ENCODE peak calls at places on chromosomes 7 and 10, in six cellular contexts. O is stomach, S is esophagus muscularis mucosa, N is A549, J is upper lobe of left lung, K is sigmoid colon. D is an unnamed sample.

GRCh38 chr10:24349379-24350110 is 140.6 kb downstream of the KIAA1217 start:
- DNase-seq in O (no peak), S (no peak), N (no peak), J (no peak), K (no peak), D (no peak)

GRCh38 chr7:90453259-90453891 is 16.1 kb upstream of the PTTG1IP2 start:
- DNase-seq in O (no peak), S (no peak), N (no peak), J (no peak), K (no peak), D (no peak)

GRCh38 chr10:98790817-98791216 is 344.1 kb upstream of the HPS1 start:
- DNase-seq in O (no peak), S (no peak), N (no peak), J (no peak), K (no peak), D (no peak)

GRCh38 chr10:13066527-13066926 is 33.4 kb upstream of the OPTN start:
- DNase-seq in O (no peak), S (no peak), N (no peak), J (peak), K (no peak), D (no peak)

GRCh38 chr7:106462365-106462859 is 177.6 kb upstream of the NAMPT start:
- DNase-seq in O (no peak), S (no peak), N (peak), J (no peak), K (no peak), D (no peak)

GRCh38 chr10:62019013-62019684 is 117.7 kb downstream of the ARID5B start:
- DNase-seq in O (no peak), S (no peak), N (no peak), J (no peak), K (no peak), D (no peak)

GRCh38 chr10:30036341-30036740 is 23.0 kb downstream of the JCAD start:
- DNase-seq in O (no peak), S (no peak), N (no peak), J (no peak), K (no peak), D (no peak)

GRCh38 chr7:21355406-21355874 is 72.4 kb upstream of the SP4 start:
- DNase-seq in O (no peak), S (no peak), N (no peak), J (no peak), K (no peak), D (no peak)

GRCh38 chr7:70566659-70567058 is 565.3 kb upstream of the GALNT17 start:
- DNase-seq in O (no peak), S (no peak), N (no peak), J (no peak), K (no peak), D (no peak)

GRCh38 chr7:137169282-137169698 is 174.2 kb downstream of the PTN start:
- DNase-seq in O (peak), S (no peak), N (peak), J (no peak), K (peak), D (peak)

GRCh38 chr10:128047337-128047736 is 78.9 kb downstream of the MKI67 start:
- DNase-seq in O (peak), S (no peak), N (peak), J (peak), K (peak), D (no peak)

GRCh38 chr10:58577394-58577793 is 64.7 kb downstream of the BICC1 start:
- DNase-seq in O (no peak), S (no peak), N (no peak), J (no peak), K (no peak), D (no peak)

GRCh38 chr7:142838461-142839213 is 16.2 kb upstream of the EPHB6 start:
- DNase-seq in O (no peak), S (no peak), N (no peak), J (no peak), K (no peak), D (no peak)

GRCh38 chr7:90231304-90231703 is 13.7 kb upstream of the CFAP69 start:
- DNase-seq in O (no peak), S (no peak), N (no peak), J (no peak), K (no peak), D (no peak)

GRCh38 chr10:90318659-90319058 is 539.2 kb downstream of the HTR7 start:
- DNase-seq in O (no peak), S (no peak), N (no peak), J (no peak), K (no peak), D (no peak)

GRCh38 chr10:90321132-90321816 is 536.6 kb downstream of the HTR7 start:
- DNase-seq in O (no peak), S (no peak), N (no peak), J (no peak), K (no peak), D (no peak)

GRCh38 chr10:90314718-90315117 is 543.1 kb downstream of the HTR7 start:
- DNase-seq in O (no peak), S (no peak), N (no peak), J (no peak), K (no peak), D (no peak)

GRCh38 chr10:90317172-90317571 is 540.7 kb downstream of the HTR7 start:
- DNase-seq in O (no peak), S (no peak), N (no peak), J (no peak), K (no peak), D (no peak)

DNA sequence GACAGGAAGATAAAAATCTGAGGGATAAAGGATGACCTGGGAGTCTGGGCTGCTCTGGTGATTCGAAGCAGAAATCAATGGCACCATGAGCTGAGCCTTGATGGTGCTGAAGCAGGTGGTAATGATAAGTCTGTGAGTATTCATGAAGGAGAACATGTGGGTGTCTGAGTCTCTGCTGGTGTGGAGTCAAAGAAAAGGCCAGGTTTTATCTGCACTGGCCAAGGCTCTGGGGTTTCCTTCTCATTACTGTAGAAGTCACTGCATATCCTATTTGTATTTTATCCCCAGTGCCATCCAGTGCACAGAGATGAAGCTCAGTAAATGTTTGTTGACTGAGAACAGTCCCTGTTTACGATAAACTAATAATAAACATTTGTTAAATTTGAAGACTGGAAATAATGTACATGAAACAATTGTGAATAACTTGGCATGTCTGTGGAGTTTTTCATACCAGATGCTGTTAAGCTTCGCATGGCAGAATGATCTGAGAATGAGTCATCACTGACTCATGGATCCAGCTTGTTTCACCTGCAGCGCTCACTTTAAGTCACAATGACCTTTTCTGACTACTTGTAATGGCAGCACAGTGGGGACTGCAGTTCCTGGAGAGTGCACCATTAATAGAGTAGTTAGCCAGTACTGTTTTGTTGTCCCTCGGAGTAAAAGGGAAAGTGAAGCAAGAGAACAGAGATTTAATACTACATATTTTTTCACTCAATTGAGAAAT is 538.5 kb downstream of the HTR7 start:
- DNase-seq in O (no peak), S (no peak), N (peak), J (no peak), K (no peak), D (no peak)
- TF ChIP-seq EP300 in O (no peak), S (no peak), N (no peak), J (no peak), K (no peak), D (no peak)

DNA sequence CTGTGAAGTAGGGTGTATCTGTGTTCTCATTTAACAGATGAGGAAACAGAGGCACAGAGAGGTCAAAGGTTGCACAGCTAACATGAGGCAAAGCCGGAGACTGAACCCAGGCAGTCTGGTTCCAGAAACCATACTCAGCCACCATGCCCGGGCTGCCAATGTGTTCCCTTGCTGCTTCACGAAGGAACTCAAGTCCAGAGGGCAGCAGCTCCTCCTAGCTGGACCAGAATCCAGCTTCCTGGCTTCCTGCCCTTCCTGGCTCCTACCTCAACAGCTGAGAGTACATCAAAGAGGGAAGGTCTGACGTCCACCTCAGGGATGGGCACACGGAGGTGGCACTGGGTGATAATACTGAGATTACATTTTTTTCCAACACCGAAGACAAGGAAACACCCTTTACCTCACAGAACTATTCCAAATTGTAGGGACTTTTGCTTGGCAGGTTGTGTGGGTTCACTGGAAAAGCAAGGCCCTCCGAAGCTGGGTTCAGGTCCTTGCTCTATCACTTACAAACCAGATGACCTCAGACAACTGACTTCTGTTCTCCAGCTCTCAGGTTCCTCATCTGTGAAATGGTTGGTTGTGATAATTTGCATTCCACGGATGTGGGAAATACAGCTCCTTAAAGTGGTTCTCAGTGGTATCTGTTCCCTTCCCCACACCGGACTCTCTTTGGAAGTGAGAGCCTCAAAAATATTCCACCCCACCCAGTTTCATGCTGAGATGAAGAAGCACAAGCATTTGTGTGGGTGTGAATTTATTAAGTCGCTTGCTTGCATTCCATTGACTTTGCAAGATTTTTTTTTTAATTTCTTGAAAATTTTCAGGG is 154.1 kb upstream of the ZMIZ1 start:
- DNase-seq in O (peak), S (no peak), N (no peak), J (no peak), K (no peak), D (no peak)
- TF ChIP-seq EP300 in O (no peak), S (no peak), N (no peak), J (no peak), K (no peak), D (no peak)

GRCh38 chr7:29573594-29573993 is 10.0 kb downstream of the PRR15 start:
- DNase-seq in O (no peak), S (no peak), N (no peak), J (no peak), K (no peak), D (no peak)
- TF ChIP-seq EP300 in O (no peak), S (no peak), N (no peak), J (no peak), K (no peak), D (no peak)

GRCh38 chr10:50796693-50797092 is 57.0 kb downstream of the ASAH2B start:
- DNase-seq in O (no peak), S (no peak), N (no peak), J (no peak), K (no peak), D (no peak)

GRCh38 chr10:50794490-50794889 is 54.8 kb downstream of the ASAH2B start:
- DNase-seq in O (no peak), S (no peak), N (no peak), J (no peak), K (no peak), D (no peak)

GRCh38 chr10:50798297-50798696 is 58.6 kb downstream of the ASAH2B start:
- DNase-seq in O (no peak), S (no peak), N (no peak), J (no peak), K (no peak), D (no peak)

GRCh38 chr10:50799595-50799994 is 59.9 kb downstream of the ASAH2B start:
- DNase-seq in O (no peak), S (no peak), N (no peak), J (no peak), K (no peak), D (no peak)
- TF ChIP-seq EP300 in O (no peak), S (no peak), N (no peak), J (no peak), K (no peak), D (no peak)

DNA sequence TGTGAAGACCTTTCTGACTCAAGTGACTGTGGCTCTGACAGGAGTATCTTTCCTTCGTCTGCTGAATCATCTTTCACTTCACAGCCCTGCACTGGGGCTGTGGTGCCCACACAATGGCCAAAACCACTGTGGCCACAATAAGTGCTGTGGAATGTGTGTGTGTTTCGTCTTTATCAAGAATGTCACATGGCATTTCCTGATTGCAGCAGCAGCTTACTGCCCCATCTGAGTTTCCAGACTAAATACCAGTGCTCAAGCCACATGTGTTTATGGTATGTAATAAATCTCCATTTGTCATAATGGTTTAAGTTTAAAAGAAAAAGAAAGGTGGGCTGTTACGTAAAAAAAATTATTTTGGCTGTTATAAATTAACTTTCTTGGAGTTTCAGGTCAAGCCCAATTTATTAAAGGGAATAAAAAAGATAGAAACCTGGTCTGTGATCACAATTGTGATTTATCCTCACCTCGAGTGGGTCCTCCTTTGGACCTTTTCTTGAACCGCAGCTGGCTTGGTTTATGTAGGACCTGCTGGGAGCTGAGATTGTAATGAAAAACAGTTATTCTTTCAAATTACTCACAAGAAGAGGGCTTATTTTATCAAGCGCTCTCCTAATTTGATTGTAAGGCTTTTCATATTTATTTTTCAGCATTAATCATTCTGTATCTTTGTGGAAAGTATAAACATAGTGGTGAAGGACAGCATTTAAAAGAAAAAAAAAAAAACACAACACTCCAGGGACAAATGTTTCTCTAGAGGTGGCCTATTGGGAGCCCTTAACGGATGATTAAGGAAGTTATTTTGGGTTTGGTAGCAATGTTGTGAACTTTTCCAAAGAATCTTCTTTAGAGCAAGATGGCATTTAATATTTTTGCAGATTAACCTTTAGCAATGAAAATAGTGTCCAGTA is 116.2 kb downstream of the LRMDA start:
- DNase-seq in O (no peak), S (no peak), N (no peak), J (no peak), K (no peak), D (no peak)
- TF ChIP-seq EP300 in O (no peak), S (no peak), N (no peak), J (no peak), K (no peak), D (no peak)

GRCh38 chr7:40899151-40899550 is 764.3 kb downstream of the SUGCT start:
- DNase-seq in O (no peak), S (no peak), N (no peak), J (no peak), K (peak), D (no peak)

GRCh38 chr7:40899651-40900507 is 765.1 kb downstream of the SUGCT start:
- DNase-seq in O (no peak), S (no peak), N (no peak), J (peak), K (peak), D (no peak)

GRCh38 chr7:40907286-40907685 is 772.5 kb downstream of the SUGCT start:
- DNase-seq in O (no peak), S (no peak), N (no peak), J (no peak), K (no peak), D (no peak)

DNA sequence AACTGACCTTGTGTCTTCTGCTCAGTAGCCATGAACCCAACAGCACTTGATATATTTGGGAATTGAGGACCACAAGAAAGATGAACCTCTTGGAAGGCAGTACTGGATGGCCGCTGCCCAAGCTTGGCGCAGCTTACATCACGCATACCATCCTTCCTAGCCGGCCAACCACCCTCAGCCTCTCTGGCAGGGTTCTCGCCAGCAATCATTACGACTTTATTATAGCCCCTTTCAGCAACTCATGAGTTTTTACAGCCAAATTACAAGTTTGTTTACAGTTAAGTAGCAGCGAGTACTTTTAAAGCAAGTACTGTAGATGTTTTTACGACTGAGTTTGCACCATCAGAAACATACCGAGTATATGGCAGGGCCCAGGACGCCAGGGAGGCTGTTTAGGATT is 769.1 kb downstream of the SUGCT start:
- DNase-seq in O (no peak), S (no peak), N (no peak), J (no peak), K (peak), D (no peak)
- TF ChIP-seq EP300 in O (no peak), S (no peak), N (no peak), J (no peak), K (peak), D (no peak)

GRCh38 chr10:101897633-101898032 is 54.0 kb upstream of the KCNIP2 start:
- DNase-seq in O (peak), S (no peak), N (no peak), J (no peak), K (no peak), D (no peak)

GRCh38 chr10:101903827-101904520 is 60.4 kb upstream of the KCNIP2 start:
- DNase-seq in O (no peak), S (no peak), N (no peak), J (peak), K (no peak), D (no peak)

GRCh38 chr10:101905241-101905640 is 61.6 kb upstream of the KCNIP2 start:
- DNase-seq in O (no peak), S (no peak), N (no peak), J (no peak), K (no peak), D (no peak)

GRCh38 chr10:101902032-101902799 is 58.6 kb upstream of the KCNIP2 start:
- DNase-seq in O (no peak), S (no peak), N (no peak), J (no peak), K (no peak), D (no peak)

GRCh38 chr10:101901340-101901739 is 57.7 kb upstream of the KCNIP2 start:
- DNase-seq in O (no peak), S (no peak), N (no peak), J (no peak), K (no peak), D (no peak)
- TF ChIP-seq EP300 in O (no peak), S (no peak), N (no peak), J (no peak), K (no peak), D (no peak)

DNA sequence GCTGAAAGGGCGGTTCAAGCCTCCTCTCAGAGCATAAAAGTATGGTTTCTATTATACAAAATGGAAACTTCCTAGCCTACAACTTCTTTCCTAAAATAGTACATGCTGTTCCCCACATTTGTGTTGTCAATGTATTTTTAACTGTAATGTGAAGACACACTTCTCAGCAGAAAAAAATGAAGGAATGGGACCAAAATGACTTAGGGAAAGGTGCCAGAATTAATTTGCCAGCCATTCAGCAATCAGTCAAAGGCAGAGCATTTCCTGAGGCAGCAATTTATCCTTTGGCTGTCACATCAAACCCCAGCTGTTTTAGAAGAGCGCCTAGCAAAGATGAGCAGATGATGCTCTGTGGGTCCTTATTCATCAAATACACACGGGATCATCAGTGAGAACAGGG is 592.6 kb downstream of the KCNMA1 start:
- DNase-seq in O (no peak), S (no peak), N (no peak), J (no peak), K (no peak), D (no peak)
- TF ChIP-seq EP300 in O (no peak), S (no peak), N (no peak), J (no peak), K (no peak), D (no peak)

GRCh38 chr10:2280713-2281112 is 543.4 kb upstream of the ADARB2 start:
- DNase-seq in O (no peak), S (no peak), N (no peak), J (no peak), K (no peak), D (no peak)

GRCh38 chr10:2279666-2280065 is 542.3 kb upstream of the ADARB2 start:
- DNase-seq in O (no peak), S (no peak), N (no peak), J (no peak), K (no peak), D (no peak)

GRCh38 chr10:2284071-2284470 is 546.7 kb upstream of the ADARB2 start:
- DNase-seq in O (no peak), S (no peak), N (no peak), J (no peak), K (no peak), D (no peak)

GRCh38 chr10:2282194-2282593 is 544.9 kb upstream of the ADARB2 start:
- DNase-seq in O (no peak), S (no peak), N (no peak), J (no peak), K (no peak), D (no peak)

GRCh38 chr10:2278391-2278790 is 541.1 kb upstream of the ADARB2 start:
- DNase-seq in O (no peak), S (no peak), N (no peak), J (no peak), K (no peak), D (no peak)
- TF ChIP-seq EP300 in O (no peak), S (no peak), N (no peak), J (no peak), K (no peak), D (no peak)

D was measured in ovary.